ENCODE peak calls at places on chromosomes 6 and 20, in nine cellular contexts. D is RWPE1; E is uterus; H is fibroblast of villous mesenchyme; Z is AG09309; M is CD4-positive, alpha-beta T cell; Y is fibroblast of the aortic adventitia; F is breast epithelium; Q is GM10248. B is an unnamed sample.

GRCh38 chr6:148739822-148740128 is 7.1 kb upstream of the UST start:
- DNase-seq in D (no peak), E (no peak), H (no peak), Z (no peak), M (no peak), Y (no peak), F (no peak), Q (no peak), B (no peak)

GRCh38 chr6:159090530-159091306 is 45.9 kb upstream of the TAGAP start:
- DNase-seq in D (no peak), E (no peak), H (no peak), Z (no peak), M (no peak), Y (no peak), F (no peak), Q (no peak), B (no peak)

GRCh38 chr6:157158897-157159296 is 164.4 kb downstream of the TMEM242 start:
- DNase-seq in D (no peak), E (no peak), H (no peak), Z (no peak), M (no peak), Y (no peak), F (no peak), Q (no peak), B (no peak)

GRCh38 chr6:25411316-25411961 is 132.3 kb downstream of the CARMIL1 start:
- DNase-seq in D (no peak), E (no peak), H (no peak), Z (no peak), M (no peak), Y (no peak), F (no peak), Q (no peak), B (no peak)

GRCh38 chr6:11298651-11299420 is 66.4 kb upstream of the NEDD9 start:
- DNase-seq in D (no peak), E (no peak), H (no peak), Z (no peak), M (no peak), Y (no peak), F (no peak), Q (no peak), B (peak)

GRCh38 chr6:113686049-113686448 is 171.1 kb upstream of the MARCKS start:
- DNase-seq in D (no peak), E (no peak), H (no peak), Z (no peak), M (no peak), Y (no peak), F (no peak), Q (no peak), B (no peak)

GRCh38 chr6:30727920-30728605 is 7.9 kb downstream of the TUBB start:
- DNase-seq in D (no peak), E (no peak), H (peak), Z (no peak), M (no peak), Y (peak), F (no peak), Q (no peak), B (no peak)

GRCh38 chr20:33647603-33648395 is 14.3 kb upstream of the C20orf144 start:
- DNase-seq in D (no peak), E (no peak), H (no peak), Z (peak), M (no peak), Y (peak), F (no peak), Q (peak), B (no peak)

GRCh38 chr6:130223508-130223907 is 757 bp upstream of the SAMD3 start:
- DNase-seq in D (no peak), E (no peak), H (no peak), Z (no peak), M (peak), Y (peak), F (no peak), Q (peak), B (no peak)

GRCh38 chr6:26553264-26553738 is 15.1 kb downstream of the HMGN4 start:
- DNase-seq in D (no peak), E (peak), H (peak), Z (no peak), M (peak), Y (peak), F (no peak), Q (peak), B (peak)

GRCh38 chr20:59412251-59412650 is 111.8 kb downstream of the EDN3 start:
- DNase-seq in D (no peak), E (no peak), H (no peak), Z (no peak), M (no peak), Y (no peak), F (no peak), Q (no peak), B (no peak)

GRCh38 chr20:59411191-59411988 is 111.0 kb downstream of the EDN3 start:
- DNase-seq in D (no peak), E (no peak), H (no peak), Z (no peak), M (no peak), Y (no peak), F (no peak), Q (no peak), B (no peak)

GRCh38 chr20:59415224-59415623 is 114.8 kb downstream of the EDN3 start:
- DNase-seq in D (no peak), E (no peak), H (no peak), Z (no peak), M (no peak), Y (no peak), F (no peak), Q (no peak), B (no peak)

GRCh38 chr20:59413326-59413865 is 113.0 kb downstream of the EDN3 start:
- DNase-seq in D (no peak), E (no peak), H (no peak), Z (no peak), M (no peak), Y (no peak), F (no peak), Q (no peak), B (no peak)

GRCh38 chr20:59412896-59413295 is 112.5 kb downstream of the EDN3 start:
- DNase-seq in D (no peak), E (no peak), H (no peak), Z (no peak), M (no peak), Y (no peak), F (no peak), Q (no peak), B (no peak)
- TF ChIP-seq CTCF in D (no peak), E (no peak), H (no peak), Z (no peak), M (no peak), Y (no peak), F (no peak), Q (no peak), B (peak)

DNA sequence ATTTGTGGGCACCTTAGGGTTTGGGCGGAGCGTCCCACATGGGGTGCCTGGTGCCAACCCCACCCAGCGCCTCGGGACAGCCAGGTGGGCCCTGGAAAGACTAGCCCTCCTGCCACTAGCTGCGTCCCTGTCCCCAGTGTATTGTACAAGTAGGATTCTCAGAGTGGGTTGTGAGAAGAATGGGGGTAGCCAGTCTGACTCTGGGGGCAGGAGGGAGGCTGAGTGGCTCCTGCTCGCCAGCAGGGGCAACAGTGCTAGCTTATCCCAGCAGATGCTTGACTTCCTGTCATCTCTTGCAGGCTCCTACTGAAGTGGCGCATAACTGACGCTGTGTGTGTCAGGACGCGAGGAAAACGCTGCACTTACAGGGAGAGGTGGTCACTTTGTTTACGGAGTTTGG is 9.3 kb downstream of the PSMA7 start:
- DNase-seq in D (no peak), E (no peak), H (no peak), Z (no peak), M (no peak), Y (no peak), F (no peak), Q (no peak), B (no peak)
- TF ChIP-seq CTCF in D (no peak), E (no peak), H (no peak), Z (peak), M (no peak), Y (peak), F (no peak), Q (no peak), B (no peak)

DNA sequence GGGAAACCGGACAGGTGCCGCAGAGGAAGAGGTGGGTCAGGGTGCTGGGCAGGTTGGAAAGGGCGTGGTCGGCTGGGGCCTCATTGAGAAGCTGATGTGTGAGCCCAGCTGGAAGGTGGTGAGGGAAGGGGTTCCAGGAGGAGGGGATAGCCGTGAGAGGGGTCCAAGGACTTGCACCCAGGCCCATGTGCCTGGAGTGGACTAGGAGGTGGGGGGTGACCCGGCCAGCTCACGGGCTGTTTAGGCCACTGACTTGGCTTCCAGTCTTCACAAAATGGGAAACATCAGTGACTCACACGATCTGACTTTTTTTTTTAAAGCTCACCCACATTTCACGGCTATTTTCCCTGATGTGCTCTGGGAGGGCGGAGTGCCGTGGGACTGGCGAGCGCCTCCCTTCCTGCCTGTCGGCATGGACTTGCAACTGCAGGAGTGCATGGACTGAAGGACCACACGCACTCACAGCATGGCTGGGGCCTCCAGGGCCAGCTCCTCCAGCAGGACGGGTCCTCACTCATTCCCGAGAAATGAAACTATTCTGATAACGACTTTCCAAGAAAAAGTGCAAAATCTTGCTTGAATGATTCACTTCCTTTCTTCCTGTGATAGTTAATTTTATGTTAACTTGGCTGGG is 13.5 kb upstream of the PDE10A start:
- DNase-seq in D (no peak), E (peak), H (peak), Z (no peak), M (no peak), Y (peak), F (no peak), Q (no peak), B (no peak)
- TF ChIP-seq CTCF in D (no peak), E (peak), H (peak), Z (no peak), M (no peak), Y (peak), F (no peak), Q (no peak), B (no peak)

GRCh38 chr6:69090132-69090531 is 455.1 kb downstream of the ADGRB3 start:
- DNase-seq in D (no peak), E (no peak), H (peak), Z (no peak), M (no peak), Y (peak), F (no peak), Q (no peak), B (no peak)
- TF ChIP-seq CTCF in D (no peak), E (no peak), H (no peak), Z (no peak), M (no peak), Y (no peak), F (no peak), Q (no peak), B (no peak)

GRCh38 chr6:151239603-151240035 is at the start of gene AKAP12:
- DNase-seq in D (no peak), E (peak), H (peak), Z (no peak), M (no peak), Y (peak), F (no peak), Q (no peak), B (no peak)

GRCh38 chr6:151240861-151241642 is 1.3 kb downstream of the AKAP12 start:
- DNase-seq in D (peak), E (peak), H (peak), Z (no peak), M (no peak), Y (peak), F (no peak), Q (no peak), B (peak)

GRCh38 chr6:151242420-151242841 is 2.7 kb downstream of the AKAP12 start:
- DNase-seq in D (no peak), E (no peak), H (no peak), Z (no peak), M (no peak), Y (peak), F (no peak), Q (no peak), B (peak)

GRCh38 chr6:151241853-151242252 is 2.1 kb downstream of the AKAP12 start:
- DNase-seq in D (no peak), E (no peak), H (no peak), Z (no peak), M (no peak), Y (peak), F (no peak), Q (no peak), B (no peak)

GRCh38 chr6:151240036-151240685 is 394 bp downstream of the AKAP12 start:
- DNase-seq in D (peak), E (peak), H (peak), Z (no peak), M (no peak), Y (peak), F (no peak), Q (peak), B (peak)
- TF ChIP-seq CTCF in D (no peak), E (no peak), H (peak), Z (no peak), M (no peak), Y (no peak), F (no peak), Q (no peak), B (no peak)

GRCh38 chr6:39841291-39841690 is 49.1 kb downstream of the DAAM2 start:
- DNase-seq in D (no peak), E (no peak), H (no peak), Z (no peak), M (no peak), Y (no peak), F (no peak), Q (no peak), B (no peak)

GRCh38 chr6:39841923-39842322 is 49.7 kb downstream of the DAAM2 start:
- DNase-seq in D (no peak), E (no peak), H (no peak), Z (no peak), M (no peak), Y (no peak), F (no peak), Q (no peak), B (no peak)

GRCh38 chr6:39844866-39845265 is 52.7 kb downstream of the DAAM2 start:
- DNase-seq in D (no peak), E (no peak), H (no peak), Z (no peak), M (no peak), Y (no peak), F (no peak), Q (no peak), B (no peak)

GRCh38 chr6:39840781-39841180 is 48.6 kb downstream of the DAAM2 start:
- DNase-seq in D (no peak), E (no peak), H (no peak), Z (no peak), M (no peak), Y (no peak), F (no peak), Q (no peak), B (no peak)

GRCh38 chr6:39843305-39844020 is 51.3 kb downstream of the DAAM2 start:
- DNase-seq in D (no peak), E (no peak), H (no peak), Z (no peak), M (no peak), Y (no peak), F (no peak), Q (no peak), B (no peak)
- TF ChIP-seq CTCF in D (no peak), E (no peak), H (peak), Z (peak), M (no peak), Y (peak), F (no peak), Q (no peak), B (no peak)

DNA sequence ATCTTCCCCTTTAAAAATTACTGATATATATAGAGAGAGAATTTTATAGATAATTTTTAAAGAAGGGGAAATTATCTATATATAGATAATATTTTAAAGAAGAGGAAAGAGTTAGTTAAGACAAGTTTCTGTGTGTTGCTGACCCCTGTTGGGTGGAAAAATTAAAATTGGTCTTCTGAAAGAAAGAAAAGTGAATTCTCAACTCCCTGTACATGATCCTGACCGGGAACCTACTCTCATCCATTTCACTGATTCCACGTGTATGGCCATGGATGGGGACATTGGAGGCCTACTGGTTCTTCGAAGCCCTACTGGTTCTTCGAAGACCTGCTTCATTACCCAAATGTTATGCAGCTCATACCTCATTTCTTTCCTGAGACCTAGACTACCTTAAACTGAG is 53.0 kb upstream of the TCF21 start:
- DNase-seq in D (no peak), E (no peak), H (peak), Z (no peak), M (no peak), Y (peak), F (no peak), Q (no peak), B (no peak)
- TF ChIP-seq CTCF in D (no peak), E (no peak), H (peak), Z (no peak), M (no peak), Y (peak), F (no peak), Q (no peak), B (no peak)

DNA sequence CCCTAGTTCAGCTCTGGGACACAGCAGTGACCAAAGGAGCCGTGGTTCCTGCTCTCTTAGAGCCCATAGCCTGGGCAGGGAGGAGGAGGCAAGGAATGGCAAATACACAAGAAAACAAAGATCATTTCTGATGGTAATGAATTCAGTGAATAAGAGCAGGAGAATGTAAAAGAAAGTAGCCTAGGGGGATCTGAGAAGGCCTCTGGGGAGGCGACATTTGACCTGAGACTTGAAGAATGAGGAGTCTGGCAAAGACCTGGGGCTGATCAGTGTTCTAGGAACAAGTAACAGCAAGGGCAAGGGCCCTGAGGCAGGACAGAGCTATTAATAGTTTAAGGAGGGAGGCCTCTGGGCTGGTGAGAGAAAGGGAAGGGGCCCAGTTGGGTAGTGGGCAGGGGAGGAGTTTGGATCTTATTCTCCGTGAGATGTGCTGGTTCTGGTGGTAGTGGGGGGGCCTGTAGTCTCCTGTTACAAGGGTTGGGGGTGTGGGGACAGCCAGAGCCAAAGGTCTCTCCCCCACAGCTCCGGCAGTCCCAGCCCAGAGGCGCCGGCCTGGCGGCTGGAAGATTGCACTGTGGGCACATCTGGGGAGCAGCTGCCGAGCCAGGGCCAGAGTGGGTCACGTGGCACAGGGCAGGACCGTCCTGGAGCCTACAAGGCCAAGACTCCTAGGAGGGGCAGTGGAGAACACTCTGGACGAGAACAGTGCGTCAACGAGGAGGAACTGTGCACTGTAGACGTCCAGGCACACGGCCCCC is 9.3 kb upstream of the ID1 start:
- DNase-seq in D (peak), E (peak), H (peak), Z (peak), M (no peak), Y (peak), F (peak), Q (no peak), B (peak)
- TF ChIP-seq CTCF in D (no peak), E (no peak), H (no peak), Z (no peak), M (no peak), Y (no peak), F (no peak), Q (no peak), B (no peak)

DNA sequence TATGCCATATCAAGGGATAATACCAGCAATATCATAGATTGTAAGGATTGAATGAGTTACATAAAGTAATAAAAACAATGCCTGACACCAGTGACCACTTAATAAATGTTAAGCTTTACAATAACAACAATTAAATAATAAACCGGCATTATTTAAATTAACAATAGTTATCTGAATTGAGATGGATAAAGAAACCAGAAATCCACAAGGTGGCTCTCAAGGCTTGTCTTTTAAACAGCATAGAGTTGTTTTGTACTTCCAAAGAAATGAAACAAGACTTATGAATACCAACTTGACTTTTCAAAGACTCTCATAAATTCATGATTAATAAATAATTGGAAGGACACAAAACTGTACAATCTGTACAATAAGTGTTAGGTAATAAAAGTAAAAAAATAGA is 203.1 kb downstream of the ASCC3 start:
- DNase-seq in D (no peak), E (no peak), H (peak), Z (no peak), M (no peak), Y (peak), F (no peak), Q (no peak), B (no peak)
- TF ChIP-seq CTCF in D (no peak), E (no peak), H (peak), Z (no peak), M (no peak), Y (no peak), F (no peak), Q (no peak), B (peak)